ENCODE peak calls at places on chromosomes 11 and 22, in seven cellular contexts. B is gastrocnemius medialis; Q is AG10803; C is foreskin fibroblast; G is amniotic stem cell; R is stimulated activated CD4-positive, alpha-beta T cell treated with anti-CD3 and anti-CD28 coated beads, Interleukin-1b, Interleukin-23, amount 100 ng/mL, for 24 hours; X is amniotic epithelial cell. P is an unnamed sample.

GRCh38 chr11:59818572-59818971 is 8.0 kb upstream of the MRPL16 start:
- DNase-seq in Q (no peak), C (no peak), R (no peak), X (no peak), G (no peak), B (no peak), P (no peak)

GRCh38 chr22:27435839-27436581 is 365.5 kb downstream of the MN1 start:
- DNase-seq in G (no peak), C (peak), B (no peak), Q (peak), R (no peak), X (peak), P (no peak)

GRCh38 chr11:130478881-130479280 is 30.4 kb downstream of the ADAMTS15 start:
- DNase-seq in C (no peak), Q (peak), B (no peak), X (peak), G (no peak), R (no peak), P (no peak)

GRCh38 chr22:28933321-28933720 is 49.9 kb downstream of the ZNRF3 start:
- DNase-seq in B (no peak), G (no peak), R (no peak), X (no peak), Q (no peak), C (no peak), P (no peak)

GRCh38 chr11:4658629-4659453 is 15.1 kb downstream of the OR51E1 start:
- DNase-seq in G (no peak), R (no peak), Q (no peak), C (no peak), B (no peak), X (peak), P (no peak)

GRCh38 chr11:63719987-63720386 is 38.7 kb downstream of the RTN3 start:
- DNase-seq in X (peak), Q (no peak), R (no peak), B (no peak), C (peak), G (no peak), P (no peak)

GRCh38 chr22:35070451-35071093 is 4.6 kb downstream of the ISX start:
- DNase-seq in R (no peak), Q (no peak), G (no peak), B (no peak), C (no peak), X (no peak), P (no peak)

GRCh38 chr11:46930089-46930488 is 6.5 kb upstream of the CSTPP1 start:
- DNase-seq in R (no peak), C (no peak), X (peak), G (no peak), B (no peak), Q (peak), P (no peak)

GRCh38 chr11:130872513-130872912 is 43.8 kb downstream of the SNX19 start:
- DNase-seq in C (no peak), G (no peak), R (no peak), X (no peak), B (no peak), Q (no peak), P (no peak)

GRCh38 chr11:38818720-38819119 is 2220.7 kb upstream of the RAG2 start:
- DNase-seq in C (no peak), B (no peak), R (no peak), G (no peak), X (peak), Q (no peak), P (no peak)

GRCh38 chr11:60852060-60852638 is 3.6 kb downstream of the PTGDR2 start:
- DNase-seq in X (no peak), G (no peak), R (no peak), Q (no peak), B (no peak), C (no peak), P (no peak)

GRCh38 chr11:63985812-63986155 is 454 bp upstream of the OTUB1 start:
- DNase-seq in X (no peak), B (no peak), G (no peak), R (no peak), Q (no peak), C (no peak), P (no peak)

GRCh38 chr22:47094861-47095330 is 332.4 kb downstream of the TBC1D22A start:
- DNase-seq in X (peak), G (no peak), R (no peak), Q (no peak), C (peak), B (no peak), P (no peak)

GRCh38 chr22:46172522-46172921 is 22.2 kb downstream of the PPARA start:
- DNase-seq in B (peak), R (no peak), X (no peak), Q (no peak), C (no peak), G (no peak), P (no peak)

GRCh38 chr11:10373340-10373739 is 68.5 kb downstream of the ADM start:
- DNase-seq in B (peak), R (no peak), C (no peak), G (no peak), Q (peak), X (peak), P (no peak)

GRCh38 chr11:99464985-99465384 is 444.2 kb downstream of the CNTN5 start:
- DNase-seq in X (no peak), R (no peak), B (no peak), G (no peak), Q (no peak), C (no peak), P (no peak)

GRCh38 chr22:48940988-48941902 is 886.4 kb downstream of the BRD1 start:
- DNase-seq in C (no peak), R (no peak), Q (no peak), X (no peak), G (no peak), B (no peak), P (no peak)

GRCh38 chr11:86116386-86116726 is 47.5 kb upstream of the PICALM start:
- DNase-seq in G (no peak), X (peak), B (no peak), Q (peak), R (no peak), C (peak), P (no peak)

GRCh38 chr11:66701432-66702240 is 23.9 kb upstream of the RBM4B start:
- DNase-seq in G (no peak), B (no peak), R (no peak), C (no peak), Q (no peak), X (peak), P (no peak)

GRCh38 chr11:63889344-63889743 is 27.6 kb downstream of the RCOR2 start:
- DNase-seq in R (no peak), X (no peak), G (no peak), C (no peak), B (no peak), Q (no peak), P (no peak)

GRCh38 chr11:2685051-2685450 is 14.7 kb downstream of the KCNQ1OT1 start:
- DNase-seq in R (no peak), B (no peak), X (no peak), C (no peak), G (no peak), Q (no peak), P (no peak)

GRCh38 chr11:112292785-112293407 is 32.2 kb upstream of the PLET1 start:
- DNase-seq in R (no peak), Q (peak), X (peak), G (peak), B (peak), C (peak), P (peak)

GRCh38 chr11:86066606-86067229 is 2.2 kb downstream of the PICALM start:
- DNase-seq in G (no peak), Q (no peak), X (no peak), B (no peak), R (no peak), C (no peak), P (no peak)

GRCh38 chr11:16191212-16191851 is 165.0 kb downstream of the SOX6 start:
- DNase-seq in Q (no peak), B (no peak), G (no peak), R (no peak), X (peak), C (no peak), P (no peak)

GRCh38 chr11:102842930-102843329 is 479 bp downstream of the MMP3 start:
- DNase-seq in C (no peak), X (no peak), B (no peak), R (no peak), G (no peak), Q (no peak), P (no peak)

GRCh38 chr11:109586789-109587188 is 164.8 kb downstream of the C11orf87 start:
- DNase-seq in C (no peak), B (no peak), G (no peak), Q (no peak), X (no peak), R (no peak), P (no peak)

GRCh38 chr11:116698080-116698479 is 74.7 kb downstream of the BUD13 start:
- DNase-seq in Q (no peak), R (no peak), B (no peak), X (no peak), C (no peak), G (no peak), P (no peak)

GRCh38 chr11:118820412-118821357 is 29.7 kb upstream of the DDX6 start:
- DNase-seq in G (no peak), Q (peak), B (peak), R (no peak), X (no peak), C (no peak), P (no peak)

GRCh38 chr22:17095538-17095937 is 10.7 kb downstream of the IL17RA start:
- DNase-seq in C (no peak), Q (peak), G (no peak), X (no peak), R (no peak), B (no peak), P (no peak)

GRCh38 chr22:44901301-44901700 is 108.5 kb downstream of the PHF21B start:
- DNase-seq in G (no peak), B (no peak), X (peak), Q (no peak), R (no peak), C (no peak), P (no peak)

GRCh38 chr11:78583889-78584288 is 9.2 kb upstream of the NARS2 start:
- DNase-seq in B (no peak), C (no peak), R (no peak), X (no peak), G (no peak), Q (no peak), P (no peak)

GRCh38 chr11:82720267-82720666 is 13.4 kb downstream of the FAM181B start:
- DNase-seq in G (no peak), C (no peak), Q (no peak), R (no peak), B (no peak), X (no peak), P (no peak)

GRCh38 chr11:134905966-134906955 is 494.2 kb upstream of the B3GAT1 start:
- DNase-seq in B (no peak), Q (no peak), C (no peak), R (no peak), G (no peak), X (no peak), P (no peak)

GRCh38 chr22:19757140-19757984 is 3.2 kb upstream of the TBX1 start:
- DNase-seq in C (no peak), X (no peak), G (no peak), B (no peak), R (no peak), Q (no peak), P (no peak)

GRCh38 chr11:8484251-8484650 is 109.8 kb downstream of the STK33 start:
- DNase-seq in X (no peak), R (no peak), B (no peak), C (no peak), G (no peak), Q (no peak), P (no peak)

GRCh38 chr11:128506999-128507591 is 80.3 kb downstream of the ETS1 start:
- DNase-seq in B (peak), C (peak), X (peak), R (no peak), Q (peak), G (peak), P (peak)

GRCh38 chr11:15196704-15197103 is 82.0 kb downstream of the INSC start:
- DNase-seq in G (no peak), C (no peak), X (no peak), B (no peak), Q (no peak), R (no peak), P (no peak)

GRCh38 chr22:30474683-30475424 is 3.0 kb upstream of the SEC14L3 start:
- DNase-seq in B (no peak), X (peak), R (no peak), Q (no peak), C (no peak), G (no peak), P (no peak)

GRCh38 chr11:105937738-105938137 is 84.3 kb downstream of the MSANTD4 start:
- DNase-seq in Q (no peak), C (peak), B (no peak), X (no peak), G (no peak), R (no peak), P (peak)

P was measured in pulmonary artery endothelial cell.